ENCODE peak calls at places on chromosomes 16 and 17, in nine cellular contexts. One of them, this sample, is unnamed. For H3K27me3, the result is how much of the 10 kb centered on the place peaks cover.

GRCh38 chr16:9081843-9082242 is 9.6 kb upstream of the HAPSTR1 start:
- DNase-seq in CD8-positive, alpha-beta T cell: no peak
- DNase-seq in uterus: no peak
- DNase-seq in pancreas: no peak
- DNase-seq in CD8-positive, alpha-beta memory T cell: no peak
- DNase-seq in aorta: no peak
- DNase-seq in left ventricle myocardium inferior: no peak
- DNase-seq in lower lobe of right lung: no peak
- DNase-seq in small intestine: no peak
- DNase-seq in this sample: no peak

GRCh38 chr17:82956726-82957468 is 117.1 kb upstream of the ZNF750 start:
- DNase-seq in CD8-positive, alpha-beta T cell: no peak
- DNase-seq in uterus: no peak
- DNase-seq in pancreas: no peak
- DNase-seq in CD8-positive, alpha-beta memory T cell: no peak
- DNase-seq in aorta: no peak
- DNase-seq in left ventricle myocardium inferior: peak
- DNase-seq in lower lobe of right lung: no peak
- DNase-seq in small intestine: no peak
- DNase-seq in this sample: no peak

GRCh38 chr17:79874329-79874981 is 35.2 kb upstream of the CBX4 start:
- DNase-seq in CD8-positive, alpha-beta T cell: peak
- DNase-seq in uterus: no peak
- DNase-seq in pancreas: no peak
- DNase-seq in CD8-positive, alpha-beta memory T cell: peak
- DNase-seq in aorta: no peak
- DNase-seq in left ventricle myocardium inferior: no peak
- DNase-seq in lower lobe of right lung: no peak
- DNase-seq in small intestine: peak
- DNase-seq in this sample: no peak

GRCh38 chr16:63426275-63426870 is 1390.1 kb upstream of the CDH8 start:
- DNase-seq in CD8-positive, alpha-beta T cell: no peak
- DNase-seq in uterus: no peak
- DNase-seq in pancreas: no peak
- DNase-seq in CD8-positive, alpha-beta memory T cell: no peak
- DNase-seq in aorta: no peak
- DNase-seq in left ventricle myocardium inferior: no peak
- DNase-seq in lower lobe of right lung: no peak
- DNase-seq in small intestine: peak
- DNase-seq in this sample: no peak

GRCh38 chr17:63433746-63434591 is 12.1 kb downstream of the CYB561 start:
- DNase-seq in CD8-positive, alpha-beta T cell: no peak
- DNase-seq in uterus: peak
- DNase-seq in pancreas: peak
- DNase-seq in CD8-positive, alpha-beta memory T cell: no peak
- DNase-seq in aorta: peak
- DNase-seq in left ventricle myocardium inferior: peak
- DNase-seq in lower lobe of right lung: no peak
- DNase-seq in small intestine: peak
- DNase-seq in this sample: peak

GRCh38 chr16:75860654-75861053 is 134.4 kb upstream of the CPHXL start:
- DNase-seq in CD8-positive, alpha-beta T cell: no peak
- DNase-seq in uterus: no peak
- DNase-seq in pancreas: no peak
- DNase-seq in CD8-positive, alpha-beta memory T cell: no peak
- DNase-seq in aorta: no peak
- DNase-seq in left ventricle myocardium inferior: no peak
- DNase-seq in lower lobe of right lung: no peak
- DNase-seq in small intestine: peak
- DNase-seq in this sample: no peak

GRCh38 chr17:77555741-77556291 is 402.7 kb upstream of the TNRC6C start:
- DNase-seq in CD8-positive, alpha-beta T cell: no peak
- DNase-seq in uterus: no peak
- DNase-seq in pancreas: peak
- DNase-seq in CD8-positive, alpha-beta memory T cell: no peak
- DNase-seq in aorta: no peak
- DNase-seq in left ventricle myocardium inferior: no peak
- DNase-seq in lower lobe of right lung: peak
- DNase-seq in small intestine: no peak
- DNase-seq in this sample: no peak

GRCh38 chr17:40460585-40460975 is 17.3 kb downstream of the IGFBP4 start:
- DNase-seq in CD8-positive, alpha-beta T cell: no peak
- DNase-seq in uterus: no peak
- DNase-seq in pancreas: no peak
- DNase-seq in CD8-positive, alpha-beta memory T cell: no peak
- DNase-seq in aorta: no peak
- DNase-seq in left ventricle myocardium inferior: no peak
- DNase-seq in lower lobe of right lung: no peak
- DNase-seq in small intestine: no peak
- DNase-seq in this sample: no peak

GRCh38 chr16:27228621-27229501 is 25.5 kb downstream of the KDM8 start:
- DNase-seq in CD8-positive, alpha-beta T cell: no peak
- DNase-seq in uterus: no peak
- DNase-seq in pancreas: peak
- DNase-seq in CD8-positive, alpha-beta memory T cell: no peak
- DNase-seq in aorta: peak
- DNase-seq in left ventricle myocardium inferior: peak
- DNase-seq in lower lobe of right lung: peak
- DNase-seq in small intestine: peak
- DNase-seq in this sample: no peak

GRCh38 chr16:48816393-48816792 is 206.4 kb upstream of the N4BP1 start:
- DNase-seq in CD8-positive, alpha-beta T cell: no peak
- DNase-seq in uterus: no peak
- DNase-seq in pancreas: no peak
- DNase-seq in CD8-positive, alpha-beta memory T cell: no peak
- DNase-seq in aorta: no peak
- DNase-seq in left ventricle myocardium inferior: no peak
- DNase-seq in lower lobe of right lung: no peak
- DNase-seq in small intestine: no peak
- DNase-seq in this sample: no peak
- H3K27me3 ChIP-seq in CD8-positive, alpha-beta T cell: under half
- H3K27me3 ChIP-seq in uterus: under half
- H3K27me3 ChIP-seq in pancreas: under half
- H3K27me3 ChIP-seq in CD8-positive, alpha-beta memory T cell: under half
- H3K27me3 ChIP-seq in aorta: under half
- H3K27me3 ChIP-seq in left ventricle myocardium inferior: half or more
- H3K27me3 ChIP-seq in lower lobe of right lung: under half
- H3K27me3 ChIP-seq in small intestine: under half
- H3K27me3 ChIP-seq in this sample: under half

GRCh38 chr17:9023389-9024210 is 2.3 kb downstream of the NTN1 start:
- DNase-seq in CD8-positive, alpha-beta T cell: no peak
- DNase-seq in uterus: no peak
- DNase-seq in pancreas: no peak
- DNase-seq in CD8-positive, alpha-beta memory T cell: no peak
- DNase-seq in aorta: no peak
- DNase-seq in left ventricle myocardium inferior: no peak
- DNase-seq in lower lobe of right lung: no peak
- DNase-seq in small intestine: no peak
- DNase-seq in this sample: no peak

GRCh38 chr17:9022553-9023388 is 1.5 kb downstream of the NTN1 start:
- DNase-seq in CD8-positive, alpha-beta T cell: no peak
- DNase-seq in uterus: no peak
- DNase-seq in pancreas: no peak
- DNase-seq in CD8-positive, alpha-beta memory T cell: no peak
- DNase-seq in aorta: peak
- DNase-seq in left ventricle myocardium inferior: peak
- DNase-seq in lower lobe of right lung: no peak
- DNase-seq in small intestine: no peak
- DNase-seq in this sample: no peak

GRCh38 chr17:9020824-9021157 is 519 bp upstream of the NTN1 start:
- DNase-seq in CD8-positive, alpha-beta T cell: no peak
- DNase-seq in uterus: no peak
- DNase-seq in pancreas: no peak
- DNase-seq in CD8-positive, alpha-beta memory T cell: no peak
- DNase-seq in aorta: no peak
- DNase-seq in left ventricle myocardium inferior: no peak
- DNase-seq in lower lobe of right lung: no peak
- DNase-seq in small intestine: no peak
- DNase-seq in this sample: no peak

GRCh38 chr17:9021158-9021984 is at the start of gene NTN1:
- DNase-seq in CD8-positive, alpha-beta T cell: peak
- DNase-seq in uterus: peak
- DNase-seq in pancreas: peak
- DNase-seq in CD8-positive, alpha-beta memory T cell: peak
- DNase-seq in aorta: peak
- DNase-seq in left ventricle myocardium inferior: peak
- DNase-seq in lower lobe of right lung: peak
- DNase-seq in small intestine: peak
- DNase-seq in this sample: peak

DNA sequence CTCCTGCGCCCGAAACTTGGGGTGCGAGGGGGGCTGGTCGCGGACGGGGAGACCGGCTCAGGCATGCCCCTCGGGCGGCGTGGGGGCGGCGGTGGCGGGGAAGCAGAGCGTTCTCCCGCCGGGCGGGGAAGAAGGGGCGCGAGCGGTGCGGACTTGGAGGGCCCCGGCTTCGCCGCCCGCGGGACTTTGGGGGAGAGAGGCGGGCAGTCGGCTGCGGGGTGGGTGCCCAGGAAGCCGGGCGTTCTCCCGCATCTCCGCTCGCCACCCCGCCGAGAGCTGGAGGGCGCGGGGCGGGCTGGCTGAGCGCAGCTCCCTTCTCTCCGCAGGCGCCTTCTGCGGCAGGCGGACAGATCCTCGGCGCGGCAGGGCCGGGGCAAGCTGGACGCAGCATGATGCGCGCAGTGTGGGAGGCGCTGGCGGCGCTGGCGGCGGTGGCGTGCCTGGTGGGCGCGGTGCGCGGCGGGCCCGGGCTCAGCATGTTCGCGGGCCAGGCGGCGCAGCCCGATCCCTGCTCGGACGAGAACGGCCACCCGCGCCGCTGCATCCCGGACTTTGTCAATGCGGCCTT is 759 bp downstream of the NTN1 start:
- DNase-seq in CD8-positive, alpha-beta T cell: no peak
- DNase-seq in uterus: peak
- DNase-seq in pancreas: no peak
- DNase-seq in CD8-positive, alpha-beta memory T cell: no peak
- DNase-seq in aorta: peak
- DNase-seq in left ventricle myocardium inferior: peak
- DNase-seq in lower lobe of right lung: no peak
- DNase-seq in small intestine: no peak
- DNase-seq in this sample: no peak
- H3K27me3 ChIP-seq in CD8-positive, alpha-beta T cell: under half
- H3K27me3 ChIP-seq in uterus: under half
- H3K27me3 ChIP-seq in pancreas: under half
- H3K27me3 ChIP-seq in CD8-positive, alpha-beta memory T cell: under half
- H3K27me3 ChIP-seq in aorta: under half
- H3K27me3 ChIP-seq in left ventricle myocardium inferior: half or more
- H3K27me3 ChIP-seq in lower lobe of right lung: half or more
- H3K27me3 ChIP-seq in small intestine: under half
- H3K27me3 ChIP-seq in this sample: under half

GRCh38 chr16:89067677-89068076 is 26.0 kb upstream of the ACSF3 start:
- DNase-seq in CD8-positive, alpha-beta T cell: no peak
- DNase-seq in uterus: no peak
- DNase-seq in pancreas: no peak
- DNase-seq in CD8-positive, alpha-beta memory T cell: no peak
- DNase-seq in aorta: no peak
- DNase-seq in left ventricle myocardium inferior: no peak
- DNase-seq in lower lobe of right lung: no peak
- DNase-seq in small intestine: no peak
- DNase-seq in this sample: no peak

GRCh38 chr16:89064606-89065444 is 28.8 kb upstream of the ACSF3 start:
- DNase-seq in CD8-positive, alpha-beta T cell: no peak
- DNase-seq in uterus: no peak
- DNase-seq in pancreas: no peak
- DNase-seq in CD8-positive, alpha-beta memory T cell: no peak
- DNase-seq in aorta: no peak
- DNase-seq in left ventricle myocardium inferior: no peak
- DNase-seq in lower lobe of right lung: no peak
- DNase-seq in small intestine: no peak
- DNase-seq in this sample: no peak

GRCh38 chr16:89065445-89065795 is 28.2 kb upstream of the ACSF3 start:
- DNase-seq in CD8-positive, alpha-beta T cell: no peak
- DNase-seq in uterus: no peak
- DNase-seq in pancreas: no peak
- DNase-seq in CD8-positive, alpha-beta memory T cell: no peak
- DNase-seq in aorta: no peak
- DNase-seq in left ventricle myocardium inferior: no peak
- DNase-seq in lower lobe of right lung: no peak
- DNase-seq in small intestine: no peak
- DNase-seq in this sample: no peak

GRCh38 chr16:89063768-89064320 is 29.8 kb upstream of the ACSF3 start:
- DNase-seq in CD8-positive, alpha-beta T cell: no peak
- DNase-seq in uterus: no peak
- DNase-seq in pancreas: no peak
- DNase-seq in CD8-positive, alpha-beta memory T cell: no peak
- DNase-seq in aorta: no peak
- DNase-seq in left ventricle myocardium inferior: no peak
- DNase-seq in lower lobe of right lung: no peak
- DNase-seq in small intestine: no peak
- DNase-seq in this sample: no peak

GRCh38 chr16:89066746-89067145 is 26.9 kb upstream of the ACSF3 start:
- DNase-seq in CD8-positive, alpha-beta T cell: no peak
- DNase-seq in uterus: no peak
- DNase-seq in pancreas: no peak
- DNase-seq in CD8-positive, alpha-beta memory T cell: no peak
- DNase-seq in aorta: no peak
- DNase-seq in left ventricle myocardium inferior: no peak
- DNase-seq in lower lobe of right lung: no peak
- DNase-seq in small intestine: no peak
- DNase-seq in this sample: no peak
- H3K27me3 ChIP-seq in CD8-positive, alpha-beta T cell: under half
- H3K27me3 ChIP-seq in uterus: under half
- H3K27me3 ChIP-seq in pancreas: under half
- H3K27me3 ChIP-seq in CD8-positive, alpha-beta memory T cell: under half
- H3K27me3 ChIP-seq in aorta: under half
- H3K27me3 ChIP-seq in left ventricle myocardium inferior: half or more
- H3K27me3 ChIP-seq in lower lobe of right lung: under half
- H3K27me3 ChIP-seq in small intestine: under half
- H3K27me3 ChIP-seq in this sample: under half

GRCh38 chr17:17883801-17884200 is 47.0 kb upstream of the SREBF1 start:
- DNase-seq in CD8-positive, alpha-beta T cell: no peak
- DNase-seq in uterus: no peak
- DNase-seq in pancreas: no peak
- DNase-seq in CD8-positive, alpha-beta memory T cell: no peak
- DNase-seq in aorta: no peak
- DNase-seq in left ventricle myocardium inferior: no peak
- DNase-seq in lower lobe of right lung: no peak
- DNase-seq in small intestine: no peak
- DNase-seq in this sample: no peak

GRCh38 chr17:17886253-17886652 is 49.5 kb upstream of the SREBF1 start:
- DNase-seq in CD8-positive, alpha-beta T cell: no peak
- DNase-seq in uterus: no peak
- DNase-seq in pancreas: no peak
- DNase-seq in CD8-positive, alpha-beta memory T cell: no peak
- DNase-seq in aorta: peak
- DNase-seq in left ventricle myocardium inferior: peak
- DNase-seq in lower lobe of right lung: no peak
- DNase-seq in small intestine: peak
- DNase-seq in this sample: no peak

GRCh38 chr17:17885029-17885351 is 48.2 kb upstream of the SREBF1 start:
- DNase-seq in CD8-positive, alpha-beta T cell: no peak
- DNase-seq in uterus: no peak
- DNase-seq in pancreas: no peak
- DNase-seq in CD8-positive, alpha-beta memory T cell: no peak
- DNase-seq in aorta: no peak
- DNase-seq in left ventricle myocardium inferior: no peak
- DNase-seq in lower lobe of right lung: no peak
- DNase-seq in small intestine: no peak
- DNase-seq in this sample: no peak

GRCh38 chr17:17882182-17882581 is 45.4 kb upstream of the SREBF1 start:
- DNase-seq in CD8-positive, alpha-beta T cell: no peak
- DNase-seq in uterus: no peak
- DNase-seq in pancreas: no peak
- DNase-seq in CD8-positive, alpha-beta memory T cell: no peak
- DNase-seq in aorta: no peak
- DNase-seq in left ventricle myocardium inferior: no peak
- DNase-seq in lower lobe of right lung: no peak
- DNase-seq in small intestine: no peak
- DNase-seq in this sample: no peak

GRCh38 chr17:17884281-17885028 is 47.7 kb upstream of the SREBF1 start:
- DNase-seq in CD8-positive, alpha-beta T cell: no peak
- DNase-seq in uterus: no peak
- DNase-seq in pancreas: no peak
- DNase-seq in CD8-positive, alpha-beta memory T cell: no peak
- DNase-seq in aorta: peak
- DNase-seq in left ventricle myocardium inferior: no peak
- DNase-seq in lower lobe of right lung: no peak
- DNase-seq in small intestine: no peak
- DNase-seq in this sample: no peak
- H3K27me3 ChIP-seq in CD8-positive, alpha-beta T cell: under half
- H3K27me3 ChIP-seq in uterus: under half
- H3K27me3 ChIP-seq in pancreas: under half
- H3K27me3 ChIP-seq in CD8-positive, alpha-beta memory T cell: under half
- H3K27me3 ChIP-seq in aorta: under half
- H3K27me3 ChIP-seq in left ventricle myocardium inferior: under half
- H3K27me3 ChIP-seq in lower lobe of right lung: under half
- H3K27me3 ChIP-seq in small intestine: under half
- H3K27me3 ChIP-seq in this sample: under half

This sample was measured in vagina.